ENCODE peak calls at places on chromosomes 13 and 19, in five cellular contexts. O, X, B, Z and H are unnamed samples.

GRCh38 chr19:45001087-45001739 is at the start of gene RELB:
- DNase-seq in O (peak), X (peak), B (peak), Z (peak), H (no peak)

GRCh38 chr19:42285546-42285945 is 16.4 kb upstream of the PRR19 start:
- DNase-seq in O (no peak), X (no peak), B (no peak), Z (no peak), H (no peak)

GRCh38 chr19:1259873-1260748 is 9.0 kb upstream of the CIRBP start:
- DNase-seq in O (peak), X (peak), B (peak), Z (no peak), H (no peak)

GRCh38 chr19:2488942-2489731 is 13.2 kb downstream of the GADD45B start:
- DNase-seq in O (no peak), X (no peak), B (peak), Z (peak), H (no peak)

GRCh38 chr13:42526276-42526675 is 47.7 kb upstream of the TNFSF11 start:
- DNase-seq in O (no peak), X (no peak), B (no peak), Z (no peak), H (no peak)

GRCh38 chr19:524062-524674 is 7.4 kb upstream of the CDC34 start:
- DNase-seq in O (no peak), X (no peak), B (no peak), Z (no peak), H (no peak)

GRCh38 chr19:51986309-51987291 is at the start of gene ZNF350:
- DNase-seq in O (peak), X (peak), B (peak), Z (peak), H (peak)

GRCh38 chr19:31350693-31351211 is 1.5 kb upstream of the TSHZ3 start:
- DNase-seq in O (no peak), X (no peak), B (peak), Z (peak), H (no peak)

GRCh38 chr13:109945206-109945960 is 159.0 kb upstream of the IRS2 start:
- DNase-seq in O (peak), X (no peak), B (peak), Z (no peak), H (no peak)

GRCh38 chr13:50893211-50893852 is 16.3 kb upstream of the RNASEH2B start:
- DNase-seq in O (no peak), X (peak), B (peak), Z (no peak), H (peak)

GRCh38 chr13:89584058-89584457 is 1763.4 kb upstream of the MIR17HG start:
- DNase-seq in O (no peak), X (no peak), B (no peak), Z (no peak), H (no peak)

GRCh38 chr19:45173816-45174215 is 4.2 kb downstream of the TRAPPC6A start:
- DNase-seq in O (no peak), X (no peak), B (peak), Z (no peak), H (no peak)

GRCh38 chr13:111846396-111847174 is 220.4 kb upstream of the SOX1 start:
- DNase-seq in O (no peak), X (no peak), B (no peak), Z (peak), H (no peak)

GRCh38 chr19:13058951-13059660 is 43.6 kb downstream of the LYL1 start:
- DNase-seq in O (no peak), X (no peak), B (no peak), Z (peak), H (no peak)

GRCh38 chr19:15557223-15557622 is 48.9 kb downstream of the CYP4F22 start:
- DNase-seq in O (no peak), X (no peak), B (no peak), Z (no peak), H (no peak)

GRCh38 chr19:18193388-18194207 is 580 bp downstream of the MPV17L2 start:
- DNase-seq in O (no peak), X (no peak), B (peak), Z (peak), H (no peak)

GRCh38 chr13:80237646-80238045 is 103.3 kb downstream of the SPRY2 start:
- DNase-seq in O (no peak), X (no peak), B (peak), Z (no peak), H (no peak)

GRCh38 chr19:22503524-22503923 is 81.4 kb upstream of the ZNF98 start:
- DNase-seq in O (no peak), X (no peak), B (no peak), Z (no peak), H (no peak)

GRCh38 chr19:16628984-16629691 is 1.1 kb upstream of the MED26 start:
- DNase-seq in O (no peak), X (no peak), B (peak), Z (no peak), H (peak)

GRCh38 chr19:7833225-7834156 is 3.5 kb downstream of the EVI5L start:
- DNase-seq in O (peak), X (no peak), B (peak), Z (no peak), H (no peak)

GRCh38 chr19:15538774-15539173 is 30.4 kb downstream of the CYP4F22 start:
- DNase-seq in O (peak), X (no peak), B (peak), Z (no peak), H (no peak)

GRCh38 chr19:45103200-45103624 is 10.2 kb downstream of the PPP1R37 start:
- DNase-seq in O (no peak), X (peak), B (peak), Z (peak), H (no peak)

GRCh38 chr13:73754727-73755292 is 379.4 kb downstream of the KLF12 start:
- DNase-seq in O (peak), X (peak), B (peak), Z (no peak), H (no peak)

GRCh38 chr19:44925114-44925891 is 10.9 kb downstream of the APOC1 start:
- DNase-seq in O (no peak), X (no peak), B (peak), Z (no peak), H (no peak)

GRCh38 chr13:100542546-100543156 is 45.9 kb downstream of the GGACT start:
- DNase-seq in O (peak), X (peak), B (peak), Z (no peak), H (peak)

DNA sequence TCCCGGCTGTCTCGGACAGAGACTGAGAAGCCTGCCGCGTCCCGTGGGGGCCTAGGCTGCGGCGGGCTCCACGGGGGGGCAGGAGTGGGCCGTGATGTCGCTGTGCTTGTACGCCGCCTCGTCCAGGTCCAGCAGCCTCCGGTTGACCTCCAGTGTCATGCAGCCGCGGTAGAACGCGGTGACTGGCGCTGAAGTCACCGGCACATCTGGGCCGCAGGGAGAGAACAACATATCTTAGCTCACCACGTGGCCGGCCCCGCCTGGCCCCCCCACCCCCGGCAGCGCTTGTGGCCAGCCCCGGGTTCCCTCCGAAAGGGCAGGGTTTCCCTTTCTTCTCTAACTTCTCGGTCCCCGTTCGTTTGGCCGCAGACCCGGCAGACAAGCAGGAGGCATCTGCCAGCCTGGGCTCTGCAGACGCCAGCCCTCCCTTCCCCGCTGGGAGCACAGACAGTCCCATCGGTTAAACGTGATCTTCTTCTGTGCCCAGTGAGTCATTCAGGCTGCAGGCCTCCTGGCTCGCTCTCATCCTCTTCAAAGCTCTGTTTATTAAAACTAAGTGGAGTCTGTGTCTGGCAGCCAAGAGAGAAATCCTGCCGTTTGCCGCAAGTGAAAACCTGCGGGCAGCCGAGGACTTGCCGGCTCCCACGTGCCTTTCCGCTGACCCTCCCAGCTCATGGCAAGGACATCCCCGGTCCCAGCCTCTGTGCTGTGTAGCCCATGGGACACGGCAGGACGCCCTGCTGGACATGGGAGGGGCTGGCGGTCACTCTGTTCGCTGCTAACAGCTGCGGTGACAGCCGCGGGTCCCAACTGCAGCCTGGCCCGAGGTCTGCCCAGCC is 42.8 kb downstream of the GAS6 start:
- DNase-seq in O (peak), X (no peak), B (peak), Z (no peak), H (no peak)
- H3K4me3 ChIP-seq in O (no peak), X (no peak), B (peak), Z (no peak), H (no peak)

DNA sequence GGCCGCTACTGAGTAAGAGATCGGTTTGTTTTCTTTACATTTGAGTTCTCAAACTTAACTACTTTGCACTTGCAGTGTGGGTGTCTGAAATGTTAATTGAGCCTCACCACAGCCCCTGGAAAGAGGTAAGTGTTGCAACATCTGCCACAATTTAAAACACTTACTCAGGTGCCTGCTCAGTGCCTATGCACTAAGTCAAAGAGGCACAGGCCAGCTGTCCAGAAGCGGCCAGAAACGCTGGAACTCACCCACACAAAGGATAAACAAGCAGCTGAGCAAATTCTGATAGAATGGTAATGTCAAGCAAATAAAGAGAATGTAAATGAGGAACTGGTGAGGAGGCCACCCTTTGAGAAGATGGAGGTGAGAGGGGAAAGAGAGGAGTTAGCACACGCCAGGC is 67.8 kb upstream of the SERP2 start:
- DNase-seq in O (peak), X (no peak), B (peak), Z (peak), H (no peak)
- H3K4me3 ChIP-seq in O (no peak), X (no peak), B (no peak), Z (no peak), H (no peak)

GRCh38 chr13:24167666-24168391 is 7.3 kb downstream of the SPATA13 start:
- DNase-seq in O (no peak), X (no peak), B (peak), Z (peak), H (no peak)
- H3K4me3 ChIP-seq in O (no peak), X (no peak), B (no peak), Z (no peak), H (no peak)

DNA sequence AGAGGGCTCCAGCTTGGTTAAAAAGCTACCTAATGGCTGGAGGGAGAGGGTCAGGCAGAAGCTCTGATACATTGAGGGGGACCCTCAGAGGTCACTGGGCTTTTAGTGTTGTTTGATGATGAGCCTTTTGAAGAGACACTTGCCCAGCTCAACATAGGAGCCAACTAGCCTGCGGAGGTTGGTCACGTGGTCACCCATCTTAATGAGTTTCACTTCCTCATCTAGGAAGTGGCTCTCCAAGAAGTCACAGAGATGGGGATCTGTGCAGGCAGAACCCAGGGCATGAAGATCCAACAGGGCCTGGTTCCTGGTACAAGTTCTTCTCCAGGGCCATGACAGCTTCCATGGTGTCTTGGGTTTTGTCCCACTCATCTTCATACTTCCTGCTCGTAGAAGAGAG is 33.4 kb downstream of the IPO5 start:
- DNase-seq in O (no peak), X (no peak), B (no peak), Z (no peak), H (peak)
- H3K4me3 ChIP-seq in O (no peak), X (no peak), B (no peak), Z (no peak), H (no peak)